ENCODE peak calls at places on chromosomes 1 and 21, in four cellular contexts. P is progenitor cell of endocrine pancreas, D is B cell, O is fibroblast of the aortic adventitia. C is an unnamed sample.

GRCh38 chr21:15005391-15005790 is 59.4 kb downstream of the NRIP1 start:
- DNase-seq in P (no peak), D (no peak), O (no peak), C (peak)

GRCh38 chr1:201264554-201264953 is 18.8 kb upstream of the PKP1 start:
- DNase-seq in D (no peak), O (no peak), P (no peak), C (no peak)

GRCh38 chr1:228837817-228838716 is 102.8 kb downstream of the RHOU start:
- DNase-seq in O (peak), P (peak), D (no peak), C (no peak)

GRCh38 chr1:117372863-117373412 is 5.7 kb downstream of the MAN1A2 start:
- DNase-seq in P (no peak), D (no peak), O (no peak), C (no peak)

GRCh38 chr1:93384656-93385055 is 38.9 kb downstream of the DR1 start:
- DNase-seq in O (no peak), D (no peak), P (no peak), C (no peak)

GRCh38 chr21:18917602-18918001 is 514.0 kb upstream of the TMPRSS15 start:
- DNase-seq in O (no peak), P (no peak), D (no peak), C (no peak)

GRCh38 chr1:39509360-39510009 is 18.0 kb downstream of the BMP8A start:
- DNase-seq in D (no peak), O (no peak), P (no peak), C (no peak)

GRCh38 chr1:22418852-22419480 is 32.7 kb upstream of the ZBTB40 start:
- DNase-seq in D (no peak), P (no peak), O (peak), C (no peak)

GRCh38 chr21:40466893-40467483 is 380.0 kb downstream of the DSCAM start:
- DNase-seq in P (no peak), D (no peak), O (no peak), C (no peak)
- TF ChIP-seq CTCF in P (peak), D (no peak), O (no peak), C (peak)

GRCh38 chr1:54808443-54809207 is 7.5 kb upstream of the TTC22 start:
- DNase-seq in D (no peak), O (no peak), P (no peak), C (no peak)
- TF ChIP-seq CTCF in D (no peak), O (peak), P (no peak), C (peak)

GRCh38 chr1:13809461-13810159 is 109.6 kb downstream of the PRDM2 start:
- DNase-seq in D (no peak), O (peak), P (no peak), C (no peak)
- TF ChIP-seq CTCF in D (no peak), O (no peak), P (no peak), C (no peak)

GRCh38 chr1:212293579-212293978 is 8.4 kb downstream of the PPP2R5A start:
- DNase-seq in D (no peak), O (peak), P (no peak), C (no peak)
- TF ChIP-seq CTCF in D (no peak), O (peak), P (peak), C (peak)

GRCh38 chr21:29365636-29366305 is 67.0 kb downstream of the BACH1 start:
- DNase-seq in D (no peak), O (no peak), P (no peak), C (no peak)
- TF ChIP-seq CTCF in D (no peak), O (no peak), P (no peak), C (no peak)